ENCODE peak calls at places on chromosomes 12 and 14, in seven cellular contexts. One of them, this sample, is unnamed.

GRCh38 chr12:3351731-3352130 is 139.3 kb upstream of the PRMT8 start:
- DNase-seq in AG04450: no peak
- DNase-seq in colonic mucosa: no peak
- DNase-seq in right atrium auricular region: no peak
- DNase-seq in testis: no peak
- DNase-seq in A549: no peak
- DNase-seq in BJ: no peak
- DNase-seq in this sample: no peak

GRCh38 chr12:128817115-128818015 is 6.4 kb downstream of the SLC15A4 start:
- DNase-seq in AG04450: no peak
- DNase-seq in colonic mucosa: no peak
- DNase-seq in right atrium auricular region: no peak
- DNase-seq in testis: peak
- DNase-seq in A549: no peak
- DNase-seq in BJ: no peak
- DNase-seq in this sample: no peak

GRCh38 chr14:52351561-52352491 is 37.7 kb downstream of the PTGER2 start:
- DNase-seq in AG04450: no peak
- DNase-seq in colonic mucosa: no peak
- DNase-seq in right atrium auricular region: no peak
- DNase-seq in testis: no peak
- DNase-seq in A549: peak
- DNase-seq in BJ: peak
- DNase-seq in this sample: no peak

GRCh38 chr14:66216763-66217162 is 269.4 kb upstream of the CCDC196 start:
- DNase-seq in AG04450: no peak
- DNase-seq in colonic mucosa: no peak
- DNase-seq in right atrium auricular region: no peak
- DNase-seq in testis: no peak
- DNase-seq in A549: peak
- DNase-seq in BJ: no peak
- DNase-seq in this sample: no peak

GRCh38 chr12:9699898-9700605 is 30.5 kb downstream of the CLEC2D start:
- DNase-seq in AG04450: no peak
- DNase-seq in colonic mucosa: no peak
- DNase-seq in right atrium auricular region: no peak
- DNase-seq in testis: no peak
- DNase-seq in A549: no peak
- DNase-seq in BJ: no peak
- DNase-seq in this sample: no peak

GRCh38 chr14:100030441-100031153 is 34.6 kb upstream of the EVL start:
- DNase-seq in AG04450: peak
- DNase-seq in colonic mucosa: no peak
- DNase-seq in right atrium auricular region: no peak
- DNase-seq in testis: no peak
- DNase-seq in A549: peak
- DNase-seq in BJ: peak
- DNase-seq in this sample: no peak

GRCh38 chr12:86683568-86683991 is 427.4 kb upstream of the MGAT4C start:
- DNase-seq in AG04450: peak
- DNase-seq in colonic mucosa: no peak
- DNase-seq in right atrium auricular region: no peak
- DNase-seq in testis: no peak
- DNase-seq in A549: no peak
- DNase-seq in BJ: no peak
- DNase-seq in this sample: no peak

GRCh38 chr12:6912164-6912956 is 2.0 kb upstream of the ENO2 start:
- DNase-seq in AG04450: no peak
- DNase-seq in colonic mucosa: no peak
- DNase-seq in right atrium auricular region: no peak
- DNase-seq in testis: no peak
- DNase-seq in A549: no peak
- DNase-seq in BJ: no peak
- DNase-seq in this sample: no peak

GRCh38 chr12:1691123-1692007 is 495 bp downstream of the ADIPOR2 start:
- DNase-seq in AG04450: no peak
- DNase-seq in colonic mucosa: peak
- DNase-seq in right atrium auricular region: no peak
- DNase-seq in testis: peak
- DNase-seq in A549: no peak
- DNase-seq in BJ: no peak
- DNase-seq in this sample: no peak

GRCh38 chr12:113762155-113762848 is 203.8 kb downstream of the RBM19 start:
- DNase-seq in AG04450: no peak
- DNase-seq in colonic mucosa: no peak
- DNase-seq in right atrium auricular region: no peak
- DNase-seq in testis: peak
- DNase-seq in A549: no peak
- DNase-seq in BJ: no peak
- DNase-seq in this sample: no peak

GRCh38 chr14:94771191-94771905 is 1.4 kb upstream of the GSC start:
- DNase-seq in AG04450: no peak
- DNase-seq in colonic mucosa: no peak
- DNase-seq in right atrium auricular region: no peak
- DNase-seq in testis: no peak
- DNase-seq in A549: no peak
- DNase-seq in BJ: no peak
- DNase-seq in this sample: no peak

GRCh38 chr12:115693970-115694369 is 583.5 kb downstream of the MED13L start:
- DNase-seq in AG04450: no peak
- DNase-seq in colonic mucosa: no peak
- DNase-seq in right atrium auricular region: no peak
- DNase-seq in testis: no peak
- DNase-seq in A549: no peak
- DNase-seq in BJ: no peak
- DNase-seq in this sample: no peak

GRCh38 chr12:53967451-53968059 is 5.4 kb upstream of the HOXC11 start:
- DNase-seq in AG04450: no peak
- DNase-seq in colonic mucosa: no peak
- DNase-seq in right atrium auricular region: no peak
- DNase-seq in testis: no peak
- DNase-seq in A549: no peak
- DNase-seq in BJ: no peak
- DNase-seq in this sample: no peak
- TF ChIP-seq CTCF in AG04450: no peak
- TF ChIP-seq CTCF in colonic mucosa: no peak
- TF ChIP-seq CTCF in right atrium auricular region: no peak
- TF ChIP-seq CTCF in testis: no peak
- TF ChIP-seq CTCF in A549: no peak
- TF ChIP-seq CTCF in BJ: peak
- TF ChIP-seq CTCF in this sample: no peak

DNA sequence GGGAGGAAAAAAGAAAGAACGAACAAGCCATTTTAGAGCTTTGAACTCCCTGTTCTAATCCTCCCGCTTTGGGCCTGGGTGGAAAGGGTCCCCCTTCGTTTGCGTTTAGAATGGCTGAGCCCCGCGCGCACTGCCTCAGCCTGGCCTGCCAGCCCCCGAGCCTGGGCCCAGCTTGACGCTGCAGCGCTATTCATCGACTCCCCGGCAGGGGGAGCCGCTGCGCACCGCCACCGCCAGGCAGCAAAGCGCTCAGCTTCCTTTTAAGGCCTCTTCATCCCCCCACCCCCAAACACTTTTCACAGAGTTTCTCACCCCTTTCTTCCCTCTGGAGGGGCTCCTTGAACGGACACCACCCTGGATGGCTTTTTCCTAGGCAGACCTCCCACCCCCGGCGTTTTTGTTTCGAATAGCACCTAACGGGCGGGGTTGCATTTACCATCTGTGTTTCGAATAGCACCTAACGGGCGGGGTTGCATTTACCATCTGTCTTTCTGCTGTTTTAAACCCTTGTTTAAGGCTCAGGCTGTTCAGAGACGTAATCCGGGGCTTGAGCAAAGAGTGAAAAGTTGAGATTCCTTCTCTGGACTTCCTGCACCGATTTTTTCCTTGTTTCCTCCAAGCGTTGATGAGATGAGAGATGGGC is 56.4 kb upstream of the PIWIL1 start:
- DNase-seq in AG04450: no peak
- DNase-seq in colonic mucosa: no peak
- DNase-seq in right atrium auricular region: no peak
- DNase-seq in testis: peak
- DNase-seq in A549: peak
- DNase-seq in BJ: no peak
- DNase-seq in this sample: no peak
- H3K4me3 ChIP-seq in AG04450: no peak
- H3K4me3 ChIP-seq in colonic mucosa: no peak
- H3K4me3 ChIP-seq in right atrium auricular region: no peak
- H3K4me3 ChIP-seq in testis: peak
- H3K4me3 ChIP-seq in A549: no peak
- H3K4me3 ChIP-seq in BJ: no peak
- H3K4me3 ChIP-seq in this sample: no peak

DNA sequence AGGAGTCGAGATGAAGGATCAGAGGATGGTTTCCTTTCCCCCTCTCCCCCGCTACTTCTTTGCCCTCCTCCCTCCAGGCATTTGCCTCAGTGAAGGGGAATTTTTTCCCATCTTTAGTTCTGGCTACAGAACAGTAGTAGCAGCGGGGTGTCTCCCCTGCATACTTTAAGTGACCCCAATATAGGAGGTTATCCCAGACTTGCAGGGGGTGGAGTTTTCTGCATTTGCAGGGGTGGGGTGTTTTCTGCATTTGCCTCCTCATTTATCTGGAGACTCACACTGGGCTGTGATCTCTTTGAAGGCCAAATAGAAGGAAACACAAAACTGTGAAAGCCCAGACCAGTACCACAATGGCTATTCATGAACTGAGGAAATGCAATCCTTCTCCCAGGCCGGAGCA is 19.8 kb downstream of the PTPRB start:
- DNase-seq in AG04450: no peak
- DNase-seq in colonic mucosa: no peak
- DNase-seq in right atrium auricular region: no peak
- DNase-seq in testis: no peak
- DNase-seq in A549: no peak
- DNase-seq in BJ: no peak
- DNase-seq in this sample: no peak
- TF ChIP-seq CTCF in AG04450: no peak
- TF ChIP-seq CTCF in colonic mucosa: no peak
- TF ChIP-seq CTCF in right atrium auricular region: no peak
- TF ChIP-seq CTCF in testis: no peak
- TF ChIP-seq CTCF in A549: no peak
- TF ChIP-seq CTCF in BJ: no peak
- TF ChIP-seq CTCF in this sample: no peak

GRCh38 chr14:39102265-39102968 is 618 bp downstream of the SEC23A start:
- DNase-seq in AG04450: no peak
- DNase-seq in colonic mucosa: peak
- DNase-seq in right atrium auricular region: no peak
- DNase-seq in testis: no peak
- DNase-seq in A549: peak
- DNase-seq in BJ: no peak
- DNase-seq in this sample: peak
- H3K4me3 ChIP-seq in AG04450: peak
- H3K4me3 ChIP-seq in colonic mucosa: peak
- H3K4me3 ChIP-seq in right atrium auricular region: peak
- H3K4me3 ChIP-seq in testis: peak
- H3K4me3 ChIP-seq in A549: peak
- H3K4me3 ChIP-seq in BJ: peak
- H3K4me3 ChIP-seq in this sample: peak

GRCh38 chr14:106530423-106531107 is 1004.2 kb downstream of the TMEM121 start:
- DNase-seq in AG04450: no peak
- DNase-seq in colonic mucosa: no peak
- DNase-seq in right atrium auricular region: no peak
- DNase-seq in testis: peak
- DNase-seq in A549: peak
- DNase-seq in BJ: no peak
- DNase-seq in this sample: no peak
- TF ChIP-seq CTCF in AG04450: no peak
- TF ChIP-seq CTCF in colonic mucosa: no peak
- TF ChIP-seq CTCF in right atrium auricular region: no peak
- TF ChIP-seq CTCF in testis: no peak
- TF ChIP-seq CTCF in A549: no peak
- TF ChIP-seq CTCF in BJ: peak
- TF ChIP-seq CTCF in this sample: no peak

DNA sequence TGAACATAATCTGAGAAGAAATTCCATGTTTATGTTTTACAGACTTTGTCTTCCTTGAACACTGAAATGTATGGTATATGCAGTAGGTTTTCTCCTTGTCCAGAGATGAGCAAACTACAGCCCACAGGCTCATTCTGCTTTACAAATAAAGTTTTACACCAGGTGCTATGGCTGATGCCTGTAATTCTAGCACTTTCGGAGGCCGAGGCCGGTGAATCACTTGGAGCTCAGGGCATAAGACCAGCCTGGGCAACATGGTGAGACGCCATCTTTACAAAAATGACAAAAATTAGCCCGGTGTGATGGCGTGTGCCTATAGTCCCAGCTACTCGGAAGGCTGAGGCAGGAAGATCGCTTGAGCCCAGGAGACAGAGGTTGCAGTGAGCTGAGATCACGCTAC is 64.7 kb downstream of the LRP6 start:
- DNase-seq in AG04450: no peak
- DNase-seq in colonic mucosa: no peak
- DNase-seq in right atrium auricular region: no peak
- DNase-seq in testis: no peak
- DNase-seq in A549: no peak
- DNase-seq in BJ: no peak
- DNase-seq in this sample: no peak
- H3K4me3 ChIP-seq in AG04450: no peak
- H3K4me3 ChIP-seq in colonic mucosa: no peak
- H3K4me3 ChIP-seq in right atrium auricular region: no peak
- H3K4me3 ChIP-seq in testis: no peak
- H3K4me3 ChIP-seq in A549: no peak
- H3K4me3 ChIP-seq in BJ: no peak
- H3K4me3 ChIP-seq in this sample: no peak

GRCh38 chr12:47874316-47874715 is 30.5 kb downstream of the VDR start:
- DNase-seq in AG04450: no peak
- DNase-seq in colonic mucosa: peak
- DNase-seq in right atrium auricular region: no peak
- DNase-seq in testis: no peak
- DNase-seq in A549: no peak
- DNase-seq in BJ: no peak
- DNase-seq in this sample: no peak
- TF ChIP-seq CTCF in AG04450: no peak
- TF ChIP-seq CTCF in colonic mucosa: no peak
- TF ChIP-seq CTCF in right atrium auricular region: no peak
- TF ChIP-seq CTCF in testis: no peak
- TF ChIP-seq CTCF in A549: no peak
- TF ChIP-seq CTCF in BJ: no peak
- TF ChIP-seq CTCF in this sample: no peak

GRCh38 chr14:61381589-61381988 is 60.2 kb downstream of the PRKCH start:
- DNase-seq in AG04450: no peak
- DNase-seq in colonic mucosa: no peak
- DNase-seq in right atrium auricular region: no peak
- DNase-seq in testis: no peak
- DNase-seq in A549: no peak
- DNase-seq in BJ: no peak
- DNase-seq in this sample: no peak
- H3K4me3 ChIP-seq in AG04450: no peak
- H3K4me3 ChIP-seq in colonic mucosa: no peak
- H3K4me3 ChIP-seq in right atrium auricular region: no peak
- H3K4me3 ChIP-seq in testis: no peak
- H3K4me3 ChIP-seq in A549: no peak
- H3K4me3 ChIP-seq in BJ: no peak
- H3K4me3 ChIP-seq in this sample: no peak

DNA sequence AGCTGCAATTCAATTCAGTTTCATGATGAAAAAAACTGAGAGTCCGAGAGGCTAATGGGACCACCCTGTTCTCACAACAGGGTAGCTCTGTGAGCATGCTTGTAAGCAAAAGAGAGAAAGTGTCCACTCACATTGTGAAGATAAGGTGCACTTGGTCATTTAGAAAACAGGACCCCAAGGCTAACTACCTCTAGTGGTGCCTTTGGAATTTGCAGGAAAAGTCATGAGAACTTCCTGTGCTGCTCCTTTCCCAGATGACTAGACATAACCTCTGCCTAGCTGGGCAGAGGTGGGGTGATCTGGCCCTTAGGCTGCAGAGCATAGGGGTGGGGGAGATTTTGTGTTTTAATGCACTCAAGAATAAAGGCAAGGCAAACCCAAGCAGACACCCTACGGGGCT is 118.9 kb downstream of the STAB2 start:
- DNase-seq in AG04450: no peak
- DNase-seq in colonic mucosa: no peak
- DNase-seq in right atrium auricular region: no peak
- DNase-seq in testis: no peak
- DNase-seq in A549: peak
- DNase-seq in BJ: no peak
- DNase-seq in this sample: no peak
- TF ChIP-seq CTCF in AG04450: no peak
- TF ChIP-seq CTCF in colonic mucosa: peak
- TF ChIP-seq CTCF in right atrium auricular region: no peak
- TF ChIP-seq CTCF in testis: no peak
- TF ChIP-seq CTCF in A549: peak
- TF ChIP-seq CTCF in BJ: no peak
- TF ChIP-seq CTCF in this sample: no peak